ENCODE peak calls at places on chromosome 2, in six cellular contexts. S, U, L, X, W and E are unnamed samples.

GRCh38 chr2:63440612-63441011 is 147.7 kb downstream of the WDPCP start:
- DNase-seq in S (no peak), U (no peak), L (no peak), X (no peak), W (no peak), E (no peak)

GRCh38 chr2:235608200-235608591 is 114.4 kb downstream of the AGAP1 start:
- DNase-seq in S (no peak), U (no peak), L (no peak), X (no peak), W (no peak), E (no peak)

GRCh38 chr2:38039111-38039510 is 36.8 kb downstream of the CYP1B1 start:
- DNase-seq in S (no peak), U (no peak), L (no peak), X (no peak), W (no peak), E (no peak)

GRCh38 chr2:186068154-186068826 is 329.7 kb downstream of the FSIP2 start:
- DNase-seq in S (no peak), U (no peak), L (no peak), X (no peak), W (peak; percentile 12), E (no peak)

GRCh38 chr2:145598434-145598833 is 1078.5 kb upstream of the ZEB2 start:
- DNase-seq in S (no peak), U (no peak), L (no peak), X (no peak), W (no peak), E (no peak)

GRCh38 chr2:28282861-28283646 is 109.6 kb upstream of the FOSL2 start:
- DNase-seq in S (no peak), U (no peak), L (no peak), X (no peak), W (no peak), E (no peak)

GRCh38 chr2:30306522-30306921 is 75.2 kb downstream of the LBH start:
- DNase-seq in S (no peak), U (no peak), L (no peak), X (no peak), W (no peak), E (no peak)

GRCh38 chr2:16284941-16285625 is 344.7 kb downstream of the MYCN start:
- DNase-seq in S (no peak), U (no peak), L (no peak), X (no peak), W (no peak), E (no peak)

GRCh38 chr2:219118504-219118903 is 42.1 kb downstream of the NHEJ1 start:
- DNase-seq in S (no peak), U (no peak), L (no peak), X (no peak), W (peak; percentile 19), E (no peak)

GRCh38 chr2:215791481-215791937 is 221.8 kb downstream of the MREG start:
- DNase-seq in S (no peak), U (no peak), L (no peak), X (no peak), W (no peak), E (no peak)

GRCh38 chr2:101387151-101387807 is at the start of gene CREG2:
- DNase-seq in S (no peak), U (peak; percentile 65), L (peak; percentile 78), X (peak; percentile 73), W (peak; percentile 87), E (peak; percentile 34)

GRCh38 chr2:190511104-190511503 is 23.4 kb downstream of the NEMP2 start:
- DNase-seq in S (no peak), U (no peak), L (no peak), X (no peak), W (no peak), E (no peak)

GRCh38 chr2:24756789-24757188 is 36.4 kb downstream of the PTRHD1 start:
- DNase-seq in S (no peak), U (no peak), L (no peak), X (no peak), W (no peak), E (no peak)

GRCh38 chr2:36352024-36352398 is 3.6 kb upstream of the CRIM1 start:
- DNase-seq in S (no peak), U (peak; percentile 40), L (peak; percentile 36), X (no peak), W (no peak), E (peak; percentile 37)

GRCh38 chr2:10120938-10121574 is 1.5 kb upstream of the RRM2 start:
- DNase-seq in S (no peak), U (no peak), L (no peak), X (no peak), W (no peak), E (peak; percentile 29)

GRCh38 chr2:69589973-69590652 is 53.4 kb downstream of the AAK1 start:
- DNase-seq in S (no peak), U (no peak), L (no peak), X (no peak), W (no peak), E (no peak)

GRCh38 chr2:121689356-121689755 is 40.1 kb upstream of the CLASP1 start:
- DNase-seq in S (no peak), U (no peak), L (no peak), X (no peak), W (peak; percentile 28), E (no peak)
- TF ChIP-seq CTCF in S (peak; percentile 36), U (no peak), L (peak; percentile 44), X (peak; percentile 44), W (peak; percentile 54), E (no peak)

DNA sequence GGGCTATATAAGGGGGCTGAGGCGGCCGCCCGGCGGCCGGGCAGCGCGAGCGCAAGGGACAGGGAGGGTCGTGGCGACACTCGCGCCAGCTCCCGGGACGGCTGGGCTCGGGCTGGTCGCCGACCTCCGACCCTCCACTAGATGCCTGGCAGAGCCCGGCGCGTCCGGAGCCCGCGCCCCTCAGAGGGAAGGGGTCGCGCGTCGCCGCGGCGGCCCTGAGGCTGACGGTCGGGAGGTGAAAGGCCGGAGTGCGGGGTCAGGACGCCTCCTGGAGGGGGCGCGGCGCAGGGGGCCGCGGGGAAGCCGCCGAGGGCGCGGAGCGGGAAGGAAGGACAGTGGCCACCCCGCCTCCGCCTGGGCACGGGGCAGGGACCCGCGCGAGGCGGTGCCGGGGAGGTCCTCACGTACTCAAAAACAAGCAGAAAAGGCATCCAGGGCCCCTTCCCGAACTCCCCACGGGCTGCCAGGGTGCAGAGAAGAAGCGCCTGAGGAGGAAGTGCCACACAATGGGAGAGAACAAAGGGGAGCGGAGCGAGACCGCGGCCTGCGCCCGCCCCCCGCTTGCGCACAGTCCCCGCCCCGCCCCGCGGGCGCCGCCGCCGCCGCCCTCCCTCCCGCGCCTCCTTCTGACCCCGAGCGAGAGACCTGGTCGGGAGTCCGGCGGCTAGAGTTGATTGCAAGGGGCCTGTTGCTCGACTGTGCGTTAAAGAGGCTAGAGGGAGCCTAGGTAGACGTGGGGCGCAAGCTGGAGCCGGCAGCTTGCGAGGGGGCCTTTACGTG is 791 bp upstream of the KLF7 start:
- DNase-seq in S (no peak), U (peak; percentile 83), L (peak; percentile 87), X (peak; percentile 70), W (peak; percentile 85), E (peak; percentile 74)
- TF ChIP-seq CTCF in S (peak; percentile 32), U (peak; percentile 24), L (peak; percentile 52), X (peak; percentile 46), W (peak; percentile 54), E (peak; percentile 15)

GRCh38 chr2:86105252-86105968 is at the start of gene POLR1A:
- DNase-seq in S (peak; percentile 76), U (peak; percentile 77), L (peak; percentile 93), X (peak; percentile 60), W (peak; percentile 84), E (peak; percentile 75)
- TF ChIP-seq CTCF in S (no peak), U (no peak), L (peak; percentile 21), X (no peak), W (no peak), E (no peak)

GRCh38 chr2:120223034-120223912 is at the start of gene TMEM185B:
- DNase-seq in S (no peak), U (peak; percentile 96), L (peak; percentile 90), X (peak; percentile 89), W (peak; percentile 94), E (peak; percentile 95)
- TF ChIP-seq CTCF in S (peak; percentile 28), U (no peak), L (peak; percentile 54), X (peak; percentile 53), W (peak; percentile 28), E (no peak)